ENCODE peak calls at places on chromosomes 7 and 10, in six cellular contexts. C is heart left ventricle, R is heart right ventricle, T is AG10803, M is left ventricle myocardium inferior, V is H9. U is an unnamed sample.

GRCh38 chr7:120190566-120190965 is 82.4 kb upstream of the KCND2 start:
- DNase-seq in R (no peak), C (no peak), M (no peak), T (no peak), V (peak), U (no peak)

GRCh38 chr7:141640239-141640840 is 61.6 kb downstream of the DENND11 start:
- DNase-seq in M (no peak), V (no peak), R (no peak), T (no peak), C (no peak), U (no peak)

GRCh38 chr10:75718996-75719395 is 287.6 kb downstream of the LRMDA start:
- DNase-seq in V (no peak), M (no peak), C (no peak), T (no peak), R (no peak), U (no peak)

GRCh38 chr10:35433851-35434426 is 97.6 kb downstream of the CCNY start:
- DNase-seq in R (no peak), M (no peak), C (no peak), V (no peak), T (peak), U (no peak)

GRCh38 chr7:78090616-78091015 is 292.0 kb downstream of the PHTF2 start:
- DNase-seq in V (no peak), M (no peak), R (no peak), C (no peak), T (peak), U (no peak)

GRCh38 chr10:49435225-49435624 is 39.3 kb upstream of the DRGX start:
- DNase-seq in M (no peak), R (no peak), V (no peak), C (no peak), T (no peak), U (no peak)

GRCh38 chr10:84428711-84429110 is 100.3 kb downstream of the CCSER2 start:
- DNase-seq in T (peak), R (no peak), C (no peak), M (no peak), V (no peak), U (no peak)

GRCh38 chr10:4475796-4476195 is 350.2 kb upstream of the AKR1E2 start:
- DNase-seq in T (no peak), C (no peak), M (no peak), R (no peak), V (no peak), U (no peak)

GRCh38 chr7:19749658-19750057 is 23.8 kb downstream of the TMEM196 start:
- DNase-seq in R (no peak), T (peak), V (no peak), M (no peak), C (no peak), U (no peak)

GRCh38 chr7:70574314-70574713 is 557.6 kb upstream of the GALNT17 start:
- DNase-seq in M (no peak), V (no peak), R (no peak), C (no peak), T (no peak), U (no peak)

GRCh38 chr7:93028610-93029009 is 89.2 kb downstream of the SAMD9 start:
- DNase-seq in M (no peak), T (no peak), V (no peak), C (no peak), R (no peak), U (no peak)

GRCh38 chr10:6114299-6114698 is 25.5 kb downstream of the RBM17 start:
- DNase-seq in T (peak), R (no peak), V (no peak), C (no peak), M (no peak), U (no peak)

GRCh38 chr10:28981007-28981406 is 303.7 kb downstream of the BAMBI start:
- DNase-seq in M (no peak), R (no peak), T (no peak), C (no peak), V (no peak), U (no peak)

GRCh38 chr7:108045154-108045553 is 42.2 kb upstream of the LAMB1 start:
- DNase-seq in V (no peak), M (no peak), R (no peak), T (peak), C (no peak), U (no peak)

GRCh38 chr7:229184-229964 is 37.0 kb downstream of the FAM20C start:
- DNase-seq in C (peak), V (no peak), R (peak), T (peak), M (peak), U (no peak)

GRCh38 chr7:35495377-35495776 is 199.6 kb downstream of the HERPUD2 start:
- DNase-seq in V (no peak), C (no peak), R (no peak), T (no peak), M (no peak), U (no peak)

GRCh38 chr10:51718804-51719291 is 19.5 kb upstream of the CSTF2T start:
- DNase-seq in T (peak), V (peak), M (no peak), R (no peak), C (no peak), U (no peak)

GRCh38 chr7:35752727-35753126 is 48.1 kb upstream of the SEPTIN7 start:
- DNase-seq in M (no peak), C (no peak), T (no peak), R (no peak), V (no peak), U (no peak)

GRCh38 chr10:48473704-48474103 is 131.2 kb downstream of the ARHGAP22 start:
- DNase-seq in M (no peak), R (no peak), V (no peak), T (no peak), C (no peak), U (peak)

GRCh38 chr7:28986028-28986427 is 27.9 kb upstream of the TRIL start:
- DNase-seq in M (no peak), V (no peak), T (no peak), R (no peak), C (no peak), U (no peak)

GRCh38 chr7:133293390-133294110 is 40.7 kb downstream of the EXOC4 start:
- DNase-seq in C (no peak), R (no peak), M (no peak), T (no peak), V (no peak), U (no peak)

GRCh38 chr10:24694086-24694485 is 29.6 kb downstream of the ARHGAP21 start:
- DNase-seq in R (no peak), V (no peak), C (no peak), M (no peak), T (peak), U (no peak)

GRCh38 chr10:124693396-124693795 is 50.8 kb downstream of the FAM53B start:
- DNase-seq in M (no peak), R (peak), C (no peak), V (no peak), T (no peak), U (no peak)

GRCh38 chr7:3065724-3066143 is 22.1 kb upstream of the CARD11 start:
- DNase-seq in R (peak), V (peak), C (no peak), M (no peak), T (no peak), U (no peak)

GRCh38 chr7:36986429-36987362 is 262.4 kb upstream of the AOAH start:
- DNase-seq in R (peak), C (peak), V (peak), T (peak), M (peak), U (no peak)

GRCh38 chr7:104252409-104253134 is 44.8 kb upstream of the ORC5 start:
- DNase-seq in T (no peak), C (no peak), M (no peak), V (peak), R (no peak), U (no peak)

GRCh38 chr7:92359801-92360200 is 87.5 kb upstream of the GATAD1 start:
- DNase-seq in M (no peak), V (no peak), T (peak), C (no peak), R (no peak), U (no peak)

GRCh38 chr7:76424413-76425111 is at the start of gene ZP3:
- DNase-seq in M (no peak), T (no peak), C (no peak), V (no peak), R (no peak), U (no peak)

GRCh38 chr10:79093658-79094411 is 25.1 kb downstream of the ZMIZ1 start:
- DNase-seq in T (no peak), R (peak), M (no peak), C (no peak), V (no peak), U (no peak)

GRCh38 chr7:150481207-150481920 is 30.9 kb downstream of the GIMAP8 start:
- DNase-seq in C (no peak), R (no peak), T (no peak), V (no peak), M (no peak), U (no peak)

GRCh38 chr7:40887099-40887498 is 752.3 kb downstream of the SUGCT start:
- DNase-seq in R (no peak), V (no peak), C (no peak), T (peak), M (no peak), U (no peak)

GRCh38 chr7:128425851-128426250 is 16.1 kb upstream of the IMPDH1 start:
- DNase-seq in T (peak), V (peak), C (peak), M (peak), R (peak), U (peak)

GRCh38 chr7:152341039-152341913 is 94.5 kb downstream of the KMT2C start:
- DNase-seq in C (no peak), M (no peak), R (no peak), T (peak), V (no peak), U (no peak)

GRCh38 chr7:39321909-39322498 is 244.2 kb upstream of the YAE1 start:
- DNase-seq in R (no peak), C (no peak), M (no peak), V (no peak), T (no peak), U (no peak)

GRCh38 chr7:92639956-92640355 is 49.8 kb upstream of the FAM133B start:
- DNase-seq in R (no peak), M (no peak), T (no peak), V (no peak), C (no peak), U (no peak)

GRCh38 chr7:146319625-146320024 is 203.0 kb downstream of the CNTNAP2 start:
- DNase-seq in C (no peak), V (no peak), R (no peak), M (no peak), T (no peak), U (no peak)

GRCh38 chr10:73875139-73875475 is 752 bp upstream of the CAMK2G start:
- DNase-seq in C (no peak), T (no peak), R (no peak), V (no peak), M (no peak), U (no peak)

GRCh38 chr7:134365341-134366054 is 48.8 kb upstream of the SLC35B4 start:
- DNase-seq in V (no peak), T (peak), C (no peak), R (no peak), M (no peak), U (no peak)

DNA sequence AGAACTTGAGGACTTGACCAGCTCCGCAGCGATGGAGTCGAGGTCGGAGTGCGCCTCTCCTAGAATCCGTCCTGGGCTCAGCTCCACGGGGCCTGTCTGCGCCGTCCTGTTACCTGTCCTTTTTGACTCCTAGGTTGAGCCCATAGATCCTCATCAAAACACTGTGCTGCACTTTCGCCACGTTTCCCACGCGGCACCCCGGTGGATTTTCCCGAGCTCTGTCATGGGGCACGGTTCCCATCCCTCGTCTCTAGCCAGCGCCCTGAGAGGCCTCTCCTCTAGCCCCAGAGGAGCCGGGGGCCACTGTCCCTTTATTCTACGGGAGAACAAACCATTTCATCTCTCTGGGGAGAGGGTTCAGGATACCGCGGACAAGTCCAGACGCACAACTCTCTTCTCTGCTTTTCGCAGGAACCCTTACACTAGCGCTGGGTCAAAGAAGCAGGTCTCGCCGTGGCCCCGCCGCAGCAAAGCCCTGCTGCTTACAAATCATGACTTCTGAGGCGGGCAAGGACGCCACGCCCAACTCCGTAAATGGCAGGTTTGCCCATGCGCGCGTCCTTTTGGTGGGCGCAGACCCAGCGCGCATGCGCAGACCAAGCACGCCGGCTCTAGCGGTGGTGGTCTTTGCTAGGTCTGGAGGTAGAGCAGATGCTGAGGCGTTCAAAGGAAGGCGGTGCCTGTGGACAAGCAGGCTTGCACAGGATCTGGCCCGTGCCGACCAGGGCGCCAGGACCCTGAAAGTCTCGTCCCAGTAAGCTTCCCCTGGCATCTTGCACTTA is 10.3 kb upstream of the ANKRD7 start:
- DNase-seq in V (no peak), C (peak), M (peak), R (peak), T (peak), U (no peak)
- TF ChIP-seq CTCF in V (no peak), C (no peak), M (no peak), R (no peak), T (no peak), U (no peak)

GRCh38 chr7:6031567-6031966 is 391 bp downstream of the ANKRD61 start:
- DNase-seq in R (no peak), V (no peak), M (no peak), C (no peak), T (no peak), U (no peak)

GRCh38 chr7:6035686-6036085 is 4.5 kb downstream of the ANKRD61 start:
- DNase-seq in T (no peak), C (no peak), V (no peak), R (no peak), M (no peak), U (no peak)

GRCh38 chr7:6035165-6035564 is 4.0 kb downstream of the ANKRD61 start:
- DNase-seq in R (no peak), C (no peak), T (no peak), V (no peak), M (no peak), U (no peak)

GRCh38 chr7:6030988-6031387 is at the start of gene ANKRD61:
- DNase-seq in V (no peak), T (no peak), M (no peak), C (no peak), R (no peak), U (no peak)

GRCh38 chr7:6032167-6032566 is 991 bp downstream of the ANKRD61 start:
- DNase-seq in M (no peak), C (no peak), R (no peak), V (no peak), T (no peak), U (no peak)
- TF ChIP-seq CTCF in M (no peak), C (no peak), R (no peak), V (no peak), T (no peak), U (no peak)

DNA sequence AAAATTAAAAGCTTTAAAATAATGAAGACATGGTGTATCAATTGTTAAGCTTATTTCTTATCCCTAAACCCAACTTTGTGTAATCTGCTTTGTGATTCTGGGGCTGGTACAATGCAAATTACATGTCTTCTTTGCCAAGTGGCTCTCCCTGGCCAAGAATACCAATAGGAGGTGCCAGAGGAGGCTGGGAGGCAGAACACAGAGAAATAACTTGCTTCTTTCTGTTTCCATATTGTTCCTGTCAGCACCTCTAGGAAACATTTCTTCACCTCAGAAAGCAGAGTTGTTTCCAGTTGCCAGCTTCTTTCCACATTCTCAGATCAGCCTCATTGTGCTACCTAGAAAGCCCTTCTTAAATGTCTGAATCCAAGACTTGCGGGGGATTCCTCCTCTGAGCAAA is 174.4 kb downstream of the MDFIC start:
- DNase-seq in M (no peak), V (no peak), T (no peak), C (no peak), R (no peak), U (no peak)
- TF ChIP-seq CTCF in M (no peak), V (no peak), T (no peak), C (no peak), R (no peak), U (no peak)

DNA sequence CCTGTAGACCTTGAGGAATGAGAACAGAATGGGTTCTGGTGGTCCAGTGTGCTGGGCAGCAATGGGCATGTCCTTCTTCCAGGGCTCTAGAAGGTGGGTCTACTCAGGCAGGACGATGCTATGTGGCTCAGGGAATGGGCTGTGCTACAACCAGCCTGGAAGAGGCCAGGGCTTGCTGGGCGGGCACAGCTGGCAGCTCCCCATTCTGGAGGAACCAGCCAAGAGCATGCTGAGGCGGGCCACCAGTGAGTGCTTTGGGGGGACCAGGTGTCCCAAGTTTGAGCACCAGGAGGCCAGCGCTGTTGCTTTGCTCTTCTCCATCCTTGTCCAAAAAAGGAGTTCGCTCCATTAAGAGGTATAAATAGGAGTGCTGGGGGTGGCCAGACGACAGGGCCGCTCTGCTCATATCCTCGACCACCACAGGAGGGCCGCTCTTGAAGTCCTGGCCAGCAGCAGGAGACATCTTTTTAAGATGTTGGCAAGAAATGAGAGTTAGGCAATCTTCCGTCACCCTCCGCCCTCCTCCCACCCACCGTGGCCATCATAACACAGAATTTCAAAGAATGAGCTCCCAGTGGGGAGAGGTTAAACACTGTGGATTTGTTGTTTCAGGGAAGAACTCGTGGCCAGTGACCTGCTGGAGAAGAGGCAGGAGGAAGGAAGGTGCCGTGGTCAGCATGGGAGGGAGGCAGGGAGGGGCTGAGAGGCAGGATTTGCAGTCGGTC is 141.3 kb downstream of the GRK5 start:
- DNase-seq in C (no peak), R (peak), M (no peak), T (peak), V (no peak), U (no peak)
- TF ChIP-seq CTCF in C (no peak), R (peak), M (peak), T (peak), V (no peak), U (no peak)

DNA sequence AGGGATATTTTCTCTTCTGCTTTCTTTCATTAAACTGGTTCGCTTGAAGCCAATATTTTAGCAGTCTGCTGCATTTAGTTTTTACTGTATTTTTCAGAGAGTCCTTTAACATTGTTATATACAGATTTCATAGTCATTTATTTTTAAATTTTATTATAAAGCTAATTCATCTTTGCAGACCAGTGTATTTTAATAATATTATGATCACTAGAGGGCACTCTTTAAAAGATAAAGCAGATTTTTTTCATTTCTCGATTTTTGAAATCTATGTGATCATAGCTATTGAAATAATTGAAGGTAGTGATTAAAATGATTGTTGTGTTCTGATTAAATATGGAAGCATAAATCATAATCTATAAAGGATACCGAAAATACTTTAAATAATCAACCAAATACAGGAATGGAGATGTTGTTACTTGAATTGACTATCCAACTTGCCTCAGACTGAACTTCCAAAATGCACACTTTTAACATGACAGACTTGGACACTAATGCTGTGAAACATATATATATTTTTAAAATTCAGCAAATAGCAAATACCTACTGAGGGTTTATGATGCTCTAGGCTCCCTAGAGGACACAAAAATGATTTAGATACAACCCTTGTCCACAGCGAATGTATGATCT is 35.2 kb downstream of the ST7 start:
- DNase-seq in R (no peak), M (no peak), C (no peak), T (no peak), V (no peak), U (no peak)
- TF ChIP-seq CTCF in R (peak), M (peak), C (peak), T (peak), V (peak), U (peak)